ENCODE peak calls at places on chromosomes 11 and 22, in five cellular contexts. X is mesendoderm; N is retina; S is kidney; J is activated T-helper 1 cell treated with anti-CD3 and anti-CD28 coated beads, Interleukin-2, amount 50 U/mL, for 16 hours. R is an unnamed sample.

GRCh38 chr22:31083923-31084810 is 3.0 kb downstream of the SMTN start:
- DNase-seq in X (no peak), N (no peak), S (no peak), J (no peak), R (no peak)

GRCh38 chr11:47394322-47395224 is 13.8 kb upstream of the SLC39A13 start:
- DNase-seq in X (no peak), N (no peak), S (peak), J (no peak), R (peak)

GRCh38 chr11:12854829-12855228 is 154.3 kb upstream of the RASSF10 start:
- DNase-seq in X (no peak), N (no peak), S (no peak), J (no peak), R (no peak)

GRCh38 chr11:34640050-34640971 is 19.4 kb downstream of the EHF start:
- DNase-seq in X (peak), N (no peak), S (peak), J (no peak), R (no peak)

GRCh38 chr11:80136991-80137390 is 696.2 kb upstream of the TENM4 start:
- DNase-seq in X (no peak), N (no peak), S (no peak), J (no peak), R (no peak)

GRCh38 chr11:114173836-114174235 is 114.3 kb downstream of the ZBTB16 start:
- DNase-seq in X (no peak), N (no peak), S (no peak), J (no peak), R (no peak)

GRCh38 chr11:2929880-2930704 is 872 bp upstream of the PHLDA2 start:
- DNase-seq in X (peak), N (no peak), S (peak), J (no peak), R (peak)

GRCh38 chr11:117941163-117941707 is 12.0 kb upstream of the TMPRSS13 start:
- DNase-seq in X (no peak), N (no peak), S (peak), J (no peak), R (no peak)

GRCh38 chr11:93517041-93517440 is 26.1 kb downstream of the SMCO4 start:
- DNase-seq in X (no peak), N (peak), S (no peak), J (no peak), R (no peak)

GRCh38 chr11:112157274-112157766 is 6.6 kb downstream of the IL18 start:
- DNase-seq in X (peak), N (no peak), S (no peak), J (no peak), R (no peak)

GRCh38 chr11:121626507-121626875 is 173.7 kb upstream of the SORL1-AS1 start:
- DNase-seq in X (peak), N (no peak), S (no peak), J (no peak), R (no peak)

GRCh38 chr11:110091995-110092576 is 1.1 kb upstream of the ZC3H12C start:
- DNase-seq in X (peak), N (no peak), S (no peak), J (no peak), R (no peak)

GRCh38 chr22:42868751-42869251 is 11.7 kb upstream of the ARFGAP3 start:
- DNase-seq in X (no peak), N (no peak), S (peak), J (no peak), R (no peak)

GRCh38 chr11:35688023-35688422 is 25.4 kb downstream of the TRIM44 start:
- DNase-seq in X (peak), N (peak), S (no peak), J (no peak), R (no peak)

GRCh38 chr11:66116576-66117361 is 46.7 kb downstream of the PACS1 start:
- DNase-seq in X (no peak), N (no peak), S (no peak), J (no peak), R (no peak)

GRCh38 chr11:61503135-61503770 is 5.3 kb upstream of the LRRC10B start:
- DNase-seq in X (no peak), N (no peak), S (no peak), J (no peak), R (no peak)

GRCh38 chr22:39148727-39149535 is 3.5 kb downstream of the CBX7 start:
- DNase-seq in X (peak), N (no peak), S (no peak), J (no peak), R (peak)

GRCh38 chr22:46688949-46689348 is 49.1 kb downstream of the CERK start:
- DNase-seq in X (no peak), N (no peak), S (no peak), J (no peak), R (no peak)

GRCh38 chr11:64898541-64898940 is 18.5 kb downstream of the ATG2A start:
- DNase-seq in X (no peak), N (no peak), S (no peak), J (no peak), R (no peak)

GRCh38 chr22:45475063-45475747 is 27.5 kb upstream of the FBLN1 start:
- DNase-seq in X (peak), N (no peak), S (no peak), J (no peak), R (no peak)

GRCh38 chr11:17572791-17573460 is 25.9 kb downstream of the OTOG start:
- DNase-seq in X (no peak), N (no peak), S (peak), J (no peak), R (no peak)

GRCh38 chr11:1548221-1549070 is 23.6 kb downstream of the DUSP8 start:
- DNase-seq in X (peak), N (peak), S (peak), J (no peak), R (no peak)

GRCh38 chr11:135027461-135027860 is 615.4 kb upstream of the B3GAT1 start:
- DNase-seq in X (peak), N (no peak), S (no peak), J (no peak), R (no peak)